ENCODE peak calls at places on chromosomes 12 and 14, in four cellular contexts. One of them, this sample, is unnamed.

GRCh38 chr12:50400104-50400637 is 514 bp upstream of the LARP4 start:
- DNase-seq in EL: no peak
- DNase-seq in CD8-positive, alpha-beta T cell: no peak
- DNase-seq in endothelial cell: no peak
- DNase-seq in this sample: no peak

GRCh38 chr12:121628037-121628436 is 1.7 kb downstream of the ORAI1 start:
- DNase-seq in EL: peak
- DNase-seq in CD8-positive, alpha-beta T cell: no peak
- DNase-seq in endothelial cell: no peak
- DNase-seq in this sample: no peak

GRCh38 chr12:68854078-68854468 is 46.1 kb downstream of the MDM2 start:
- DNase-seq in EL: no peak
- DNase-seq in CD8-positive, alpha-beta T cell: no peak
- DNase-seq in endothelial cell: no peak
- DNase-seq in this sample: no peak

GRCh38 chr14:85165091-85165490 is 364.9 kb upstream of the FLRT2 start:
- DNase-seq in EL: no peak
- DNase-seq in CD8-positive, alpha-beta T cell: no peak
- DNase-seq in endothelial cell: no peak
- DNase-seq in this sample: peak

GRCh38 chr14:103129301-103130016 is 6.2 kb downstream of the TNFAIP2 start:
- DNase-seq in EL: peak
- DNase-seq in CD8-positive, alpha-beta T cell: no peak
- DNase-seq in endothelial cell: no peak
- DNase-seq in this sample: no peak

GRCh38 chr14:85471744-85472143 is 58.2 kb upstream of the FLRT2 start:
- DNase-seq in EL: peak
- DNase-seq in CD8-positive, alpha-beta T cell: no peak
- DNase-seq in endothelial cell: no peak
- DNase-seq in this sample: peak

GRCh38 chr14:51807355-51807754 is 53.1 kb upstream of the GNG2 start:
- DNase-seq in EL: no peak
- DNase-seq in CD8-positive, alpha-beta T cell: no peak
- DNase-seq in endothelial cell: no peak
- DNase-seq in this sample: peak

GRCh38 chr12:92044435-92044834 is 101.2 kb downstream of the BTG1 start:
- DNase-seq in EL: no peak
- DNase-seq in CD8-positive, alpha-beta T cell: no peak
- DNase-seq in endothelial cell: no peak
- DNase-seq in this sample: no peak

GRCh38 chr14:89237923-89238529 is 179.0 kb downstream of the FOXN3 start:
- DNase-seq in EL: no peak
- DNase-seq in CD8-positive, alpha-beta T cell: no peak
- DNase-seq in endothelial cell: no peak
- DNase-seq in this sample: peak

GRCh38 chr12:130153803-130154202 is 8.5 kb upstream of the FZD10 start:
- DNase-seq in EL: no peak
- DNase-seq in CD8-positive, alpha-beta T cell: no peak
- DNase-seq in endothelial cell: no peak
- DNase-seq in this sample: no peak

GRCh38 chr12:2273288-2273687 is 220.5 kb downstream of the CACNA1C start:
- DNase-seq in EL: peak
- DNase-seq in CD8-positive, alpha-beta T cell: no peak
- DNase-seq in endothelial cell: no peak
- DNase-seq in this sample: no peak

GRCh38 chr14:92951912-92952471 is 29.0 kb downstream of the CHGA start:
- DNase-seq in EL: peak
- DNase-seq in CD8-positive, alpha-beta T cell: peak
- DNase-seq in endothelial cell: peak
- DNase-seq in this sample: peak

GRCh38 chr14:58193542-58193941 is 6.4 kb upstream of the ACTR10 start:
- DNase-seq in EL: no peak
- DNase-seq in CD8-positive, alpha-beta T cell: no peak
- DNase-seq in endothelial cell: no peak
- DNase-seq in this sample: no peak

GRCh38 chr12:9925746-9926393 is 6.3 kb downstream of the CLEC2A start:
- DNase-seq in EL: peak
- DNase-seq in CD8-positive, alpha-beta T cell: no peak
- DNase-seq in endothelial cell: peak
- DNase-seq in this sample: peak

GRCh38 chr12:31231611-31232360 is 94.2 kb downstream of the SINHCAF start:
- DNase-seq in EL: no peak
- DNase-seq in CD8-positive, alpha-beta T cell: no peak
- DNase-seq in endothelial cell: no peak
- DNase-seq in this sample: no peak

GRCh38 chr14:101713641-101714349 is 47.7 kb upstream of the PPP2R5C start:
- DNase-seq in EL: no peak
- DNase-seq in CD8-positive, alpha-beta T cell: no peak
- DNase-seq in endothelial cell: no peak
- DNase-seq in this sample: no peak

GRCh38 chr14:97177016-97177415 is 379.8 kb downstream of the VRK1 start:
- DNase-seq in EL: no peak
- DNase-seq in CD8-positive, alpha-beta T cell: no peak
- DNase-seq in endothelial cell: peak
- DNase-seq in this sample: peak

GRCh38 chr12:94745562-94745961 is 95.2 kb upstream of the TMCC3 start:
- DNase-seq in EL: no peak
- DNase-seq in CD8-positive, alpha-beta T cell: no peak
- DNase-seq in endothelial cell: no peak
- DNase-seq in this sample: no peak

GRCh38 chr12:42125372-42125767 is 19.3 kb downstream of the GXYLT1 start:
- DNase-seq in EL: no peak
- DNase-seq in CD8-positive, alpha-beta T cell: no peak
- DNase-seq in endothelial cell: no peak
- DNase-seq in this sample: no peak

GRCh38 chr14:52801014-52801708 is 9.8 kb upstream of the GNPNAT1 start:
- DNase-seq in EL: peak
- DNase-seq in CD8-positive, alpha-beta T cell: no peak
- DNase-seq in endothelial cell: no peak
- DNase-seq in this sample: no peak

GRCh38 chr12:42143401-42144173 is 1.1 kb downstream of the GXYLT1 start:
- DNase-seq in EL: peak
- DNase-seq in CD8-positive, alpha-beta T cell: no peak
- DNase-seq in endothelial cell: no peak
- DNase-seq in this sample: peak

GRCh38 chr14:100904307-100905019 is 941 bp upstream of the RTL1 start:
- DNase-seq in EL: no peak
- DNase-seq in CD8-positive, alpha-beta T cell: no peak
- DNase-seq in endothelial cell: peak
- DNase-seq in this sample: no peak

GRCh38 chr12:6828671-6829531 is 694 bp downstream of the P3H3 start:
- DNase-seq in EL: peak
- DNase-seq in CD8-positive, alpha-beta T cell: peak
- DNase-seq in endothelial cell: peak
- DNase-seq in this sample: no peak

GRCh38 chr14:76203086-76204001 is 51.6 kb downstream of the GPATCH2L start:
- DNase-seq in EL: peak
- DNase-seq in CD8-positive, alpha-beta T cell: no peak
- DNase-seq in endothelial cell: no peak
- DNase-seq in this sample: no peak

GRCh38 chr14:92952497-92953298 is 29.7 kb downstream of the CHGA start:
- DNase-seq in EL: no peak
- DNase-seq in CD8-positive, alpha-beta T cell: no peak
- DNase-seq in endothelial cell: no peak
- DNase-seq in this sample: no peak

GRCh38 chr14:68795602-68796417 is 2.9 kb upstream of the ZFP36L1 start:
- DNase-seq in EL: peak
- DNase-seq in CD8-positive, alpha-beta T cell: peak
- DNase-seq in endothelial cell: peak
- DNase-seq in this sample: peak

GRCh38 chr12:78155546-78155945 is 324.9 kb downstream of the NAV3 start:
- DNase-seq in EL: peak
- DNase-seq in CD8-positive, alpha-beta T cell: no peak
- DNase-seq in endothelial cell: no peak
- DNase-seq in this sample: no peak

GRCh38 chr12:2877959-2878732 is 1.1 kb downstream of the RHNO1 start:
- DNase-seq in EL: peak
- DNase-seq in CD8-positive, alpha-beta T cell: no peak
- DNase-seq in endothelial cell: no peak
- DNase-seq in this sample: no peak

GRCh38 chr12:42749239-42749638 is 159.7 kb upstream of the PRICKLE1 start:
- DNase-seq in EL: no peak
- DNase-seq in CD8-positive, alpha-beta T cell: no peak
- DNase-seq in endothelial cell: no peak
- DNase-seq in this sample: no peak

GRCh38 chr12:131948166-131948712 is 1.5 kb upstream of the EP400 start:
- DNase-seq in EL: no peak
- DNase-seq in CD8-positive, alpha-beta T cell: no peak
- DNase-seq in endothelial cell: no peak
- DNase-seq in this sample: no peak

GRCh38 chr14:90409209-90409730 is 12.4 kb downstream of the CALM1 start:
- DNase-seq in EL: peak
- DNase-seq in CD8-positive, alpha-beta T cell: no peak
- DNase-seq in endothelial cell: no peak
- DNase-seq in this sample: no peak

GRCh38 chr14:36069535-36069900 is 107.0 kb downstream of the PTCSC3 start:
- DNase-seq in EL: peak
- DNase-seq in CD8-positive, alpha-beta T cell: no peak
- DNase-seq in endothelial cell: peak
- DNase-seq in this sample: peak

GRCh38 chr12:15846887-15847286 is 35.3 kb upstream of the STRAP start:
- DNase-seq in EL: no peak
- DNase-seq in CD8-positive, alpha-beta T cell: no peak
- DNase-seq in endothelial cell: no peak
- DNase-seq in this sample: no peak

GRCh38 chr14:105528197-105528858 is 1.9 kb downstream of the TMEM121 start:
- DNase-seq in EL: peak
- DNase-seq in CD8-positive, alpha-beta T cell: peak
- DNase-seq in endothelial cell: peak
- DNase-seq in this sample: peak

This sample was measured in SK-N-DZ.